ENCODE peak calls at places on chromosomes 6 and 20, in five cellular contexts. Y is fibroblast of villous mesenchyme, M is transverse colon, X is NB4, O is foreskin fibroblast. D is an unnamed sample.

GRCh38 chr6:3749991-3750323 is 1.6 kb downstream of the PXDC1 start:
- DNase-seq in Y (peak), M (peak), X (no peak), O (peak), D (peak)

GRCh38 chr6:17032595-17033591 is 69.0 kb upstream of the STMND1 start:
- DNase-seq in Y (peak), M (peak), X (no peak), O (peak), D (peak)

GRCh38 chr20:34629904-34630303 is 47.0 kb downstream of the PIGU start:
- DNase-seq in Y (no peak), M (no peak), X (no peak), O (no peak), D (no peak)

GRCh38 chr6:134553941-134554340 is 236.0 kb upstream of the SGK1 start:
- DNase-seq in Y (peak), M (no peak), X (no peak), O (peak), D (peak)

GRCh38 chr20:46523696-46524328 is 10.5 kb upstream of the ZNF334 start:
- DNase-seq in Y (peak), M (no peak), X (peak), O (peak), D (no peak)

GRCh38 chr20:5008743-5009142 is 7.4 kb upstream of the SLC23A2 start:
- DNase-seq in Y (peak), M (no peak), X (peak), O (no peak), D (no peak)

GRCh38 chr6:30842754-30843610 is 41.3 kb upstream of the DDR1 start:
- DNase-seq in Y (peak), M (no peak), X (peak), O (no peak), D (no peak)

GRCh38 chr20:2314759-2315439 is 19.1 kb downstream of the TGM3 start:
- DNase-seq in Y (peak), M (no peak), X (peak), O (peak), D (peak)

GRCh38 chr6:156402227-156402626 is 375.0 kb upstream of the ARID1B start:
- DNase-seq in Y (no peak), M (no peak), X (no peak), O (no peak), D (no peak)

GRCh38 chr6:96299525-96299924 is 222.1 kb upstream of the UFL1 start:
- DNase-seq in Y (no peak), M (no peak), X (no peak), O (no peak), D (no peak)

GRCh38 chr20:22866757-22867425 is 168.2 kb upstream of the SSTR4 start:
- DNase-seq in Y (peak), M (no peak), X (no peak), O (peak), D (no peak)

GRCh38 chr6:87244380-87244779 is 78.0 kb upstream of the SMIM8 start:
- DNase-seq in Y (peak), M (no peak), X (no peak), O (no peak), D (no peak)

GRCh38 chr6:75334266-75335040 is 49.9 kb upstream of the TMEM30A start:
- DNase-seq in Y (peak), M (no peak), X (peak), O (peak), D (peak)

GRCh38 chr6:159125977-159126376 is 43.2 kb upstream of the FNDC1 start:
- DNase-seq in Y (no peak), M (no peak), X (no peak), O (no peak), D (no peak)

GRCh38 chr6:18410412-18410811 is 23.3 kb downstream of the RNF144B start:
- DNase-seq in Y (no peak), M (no peak), X (no peak), O (no peak), D (no peak)

GRCh38 chr20:18719426-18719825 is 94.2 kb upstream of the SCP2D1 start:
- DNase-seq in Y (peak), M (no peak), X (no peak), O (peak), D (peak)

GRCh38 chr6:150008588-150008987 is 16.7 kb downstream of the RAET1L start:
- DNase-seq in Y (no peak), M (no peak), X (peak), O (peak), D (no peak)

GRCh38 chr6:152948150-152948768 is 34.6 kb downstream of the FBXO5 start:
- DNase-seq in Y (peak), M (no peak), X (peak), O (peak), D (peak)

GRCh38 chr6:158131926-158132325 is 36.1 kb downstream of the SERAC1 start:
- DNase-seq in Y (peak), M (no peak), X (peak), O (peak), D (peak)

GRCh38 chr6:63347599-63347998 is 27.8 kb upstream of the LGSN start:
- DNase-seq in Y (peak), M (no peak), X (no peak), O (peak), D (peak)

DNA sequence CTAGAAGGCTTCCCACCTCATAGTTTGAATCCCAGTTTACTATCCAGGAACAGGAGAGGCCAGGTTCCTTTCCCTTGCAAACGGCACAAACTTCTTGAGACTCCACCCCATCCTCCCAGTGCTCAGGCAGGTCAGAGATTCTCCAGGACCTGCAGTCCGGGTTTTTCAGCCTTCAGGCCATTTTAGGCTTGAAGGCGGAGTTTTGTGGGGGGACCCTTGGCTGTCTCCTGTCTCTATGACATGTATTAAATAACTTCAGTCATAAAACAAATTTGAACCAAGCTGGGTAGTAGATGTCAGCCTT is 230.1 kb downstream of the NFATC2 start:
- DNase-seq in Y (no peak), M (no peak), X (no peak), O (no peak), D (no peak)
- TF ChIP-seq CTCF in Y (no peak), M (no peak), X (no peak), O (no peak), D (no peak)

GRCh38 chr20:63295018-63295417 is 2.0 kb downstream of the COL20A1 start:
- DNase-seq in Y (no peak), M (no peak), X (no peak), O (no peak), D (no peak)

GRCh38 chr20:63294536-63294900 is 1.5 kb downstream of the COL20A1 start:
- DNase-seq in Y (no peak), M (no peak), X (no peak), O (no peak), D (no peak)

GRCh38 chr20:63295846-63296245 is 2.9 kb downstream of the COL20A1 start:
- DNase-seq in Y (no peak), M (no peak), X (no peak), O (no peak), D (no peak)

GRCh38 chr20:63296411-63297299 is 3.7 kb downstream of the COL20A1 start:
- DNase-seq in Y (no peak), M (no peak), X (no peak), O (no peak), D (no peak)

DNA sequence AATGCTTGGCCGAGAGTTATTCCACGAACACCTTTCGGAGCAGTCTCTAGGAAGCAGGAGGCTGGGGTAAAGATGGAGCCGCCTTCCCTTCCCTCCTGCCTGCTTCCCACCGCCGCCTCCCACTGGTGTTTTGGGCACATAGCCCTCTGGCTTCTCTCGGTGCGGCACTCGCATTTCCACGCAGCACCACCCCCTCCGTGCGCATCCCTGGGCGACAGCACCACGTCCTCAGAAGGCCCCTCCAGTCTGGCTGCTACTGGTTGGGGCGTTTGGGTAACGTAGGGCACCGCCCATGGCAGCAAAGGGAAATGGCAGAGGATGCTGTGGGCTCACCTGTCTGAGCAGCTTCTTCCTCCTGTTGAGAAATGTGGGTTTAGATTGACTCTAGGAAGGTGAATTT is 2.4 kb downstream of the COL20A1 start:
- DNase-seq in Y (no peak), M (no peak), X (no peak), O (no peak), D (no peak)
- TF ChIP-seq CTCF in Y (no peak), M (no peak), X (peak), O (no peak), D (no peak)

GRCh38 chr6:29602564-29603361 is 17.8 kb downstream of the OR2H2 start:
- DNase-seq in Y (peak), M (no peak), X (peak), O (peak), D (peak)
- TF ChIP-seq CTCF in Y (peak), M (no peak), X (peak), O (no peak), D (peak)

GRCh38 chr20:60976913-60977312 is 275.1 kb upstream of the CDH4 start:
- DNase-seq in Y (no peak), M (no peak), X (no peak), O (no peak), D (no peak)
- TF ChIP-seq CTCF in Y (no peak), M (no peak), X (peak), O (no peak), D (no peak)

DNA sequence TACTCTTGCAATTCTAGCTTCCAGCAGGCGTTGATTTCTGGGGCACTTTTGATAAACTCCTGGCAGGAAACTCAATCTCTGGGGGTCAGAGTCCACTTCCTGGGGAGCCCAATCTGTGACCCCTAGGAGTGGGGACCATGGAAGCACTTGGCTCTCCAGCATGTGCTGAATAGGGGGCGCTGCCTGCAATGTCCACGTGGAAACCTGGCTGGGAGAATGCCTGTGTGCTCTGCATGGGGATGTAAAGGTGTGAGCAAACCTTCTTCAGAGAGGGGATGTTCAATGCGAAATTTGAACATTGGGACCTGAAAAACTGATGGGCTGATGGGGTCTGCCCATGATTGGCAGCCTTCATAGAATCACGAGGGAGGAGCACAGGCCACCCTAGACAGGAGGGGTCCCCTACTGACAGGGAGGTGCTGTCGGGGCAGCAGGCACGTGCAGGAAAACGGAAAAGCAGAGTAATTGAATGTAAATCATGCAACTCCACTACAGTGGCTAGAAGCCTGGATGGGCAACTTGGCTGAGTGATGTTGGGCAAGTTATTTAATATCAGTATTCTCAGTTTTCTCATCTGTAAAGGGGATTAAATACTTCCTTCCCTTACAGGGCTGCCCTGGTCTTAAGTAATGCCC is 47.8 kb downstream of the CEP43 start:
- DNase-seq in Y (no peak), M (no peak), X (no peak), O (no peak), D (no peak)
- TF ChIP-seq CTCF in Y (no peak), M (no peak), X (no peak), O (no peak), D (no peak)

GRCh38 chr6:84421031-84421430 is 193.6 kb upstream of the CEP162 start:
- DNase-seq in Y (no peak), M (no peak), X (no peak), O (no peak), D (no peak)

GRCh38 chr6:84417261-84417660 is 189.8 kb upstream of the CEP162 start:
- DNase-seq in Y (no peak), M (no peak), X (no peak), O (peak), D (peak)

GRCh38 chr6:84424956-84425355 is 197.5 kb upstream of the CEP162 start:
- DNase-seq in Y (no peak), M (no peak), X (no peak), O (no peak), D (no peak)

GRCh38 chr6:84426002-84426705 is 198.7 kb upstream of the CEP162 start:
- DNase-seq in Y (no peak), M (no peak), X (no peak), O (peak), D (no peak)

DNA sequence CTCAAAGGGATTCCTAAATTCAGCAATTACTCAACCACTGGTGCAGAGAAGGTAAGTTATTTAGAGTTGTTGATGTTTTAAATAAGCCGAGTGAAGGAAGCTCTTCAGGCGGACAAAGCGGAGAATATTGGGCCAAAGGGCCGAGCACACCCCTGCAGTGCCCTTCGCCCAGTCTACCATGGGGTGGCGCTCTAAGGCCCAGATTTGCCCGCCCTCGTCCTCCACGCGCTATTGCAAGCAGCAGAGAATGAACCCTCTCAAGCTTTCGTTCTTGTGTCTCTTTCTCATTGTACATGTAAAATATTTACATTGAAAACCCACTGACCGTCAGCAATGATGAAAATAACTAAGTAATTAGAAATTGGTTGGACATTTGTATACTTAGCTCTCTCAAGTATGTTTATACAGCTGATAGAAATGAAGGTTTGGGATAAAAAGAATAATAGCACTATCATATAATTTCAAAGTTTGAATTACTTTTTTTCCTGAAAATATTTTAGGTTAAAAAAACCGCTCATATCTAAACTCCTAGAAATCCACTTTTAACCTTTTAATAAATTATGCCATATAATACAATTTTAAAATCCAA is 195.0 kb upstream of the CEP162 start:
- DNase-seq in Y (peak), M (peak), X (peak), O (no peak), D (peak)
- TF ChIP-seq CTCF in Y (peak), M (no peak), X (peak), O (peak), D (peak)

D was measured in HFFc6.